ENCODE peak calls at places on chromosomes 16 and 17, in seven cellular contexts. One of them, this sample, is unnamed.

GRCh38 chr17:1593630-1593931 is 31.0 kb upstream of the PITPNA start:
- DNase-seq in PC-9: no peak
- DNase-seq in astrocyte of the cerebellum: no peak
- DNase-seq in esophagus squamous epithelium: no peak
- DNase-seq in dorsolateral prefrontal cortex: no peak
- DNase-seq in HCT116: no peak
- DNase-seq in BJ: no peak
- DNase-seq in this sample: no peak

GRCh38 chr16:73043828-73044493 is 4.0 kb downstream of the ZFHX3 start:
- DNase-seq in PC-9: no peak
- DNase-seq in astrocyte of the cerebellum: no peak
- DNase-seq in esophagus squamous epithelium: no peak
- DNase-seq in dorsolateral prefrontal cortex: no peak
- DNase-seq in HCT116: no peak
- DNase-seq in BJ: no peak
- DNase-seq in this sample: no peak

GRCh38 chr17:57600092-57600491 is 145.0 kb downstream of the CCDC182 start:
- DNase-seq in PC-9: no peak
- DNase-seq in astrocyte of the cerebellum: no peak
- DNase-seq in esophagus squamous epithelium: no peak
- DNase-seq in dorsolateral prefrontal cortex: no peak
- DNase-seq in HCT116: no peak
- DNase-seq in BJ: no peak
- DNase-seq in this sample: no peak

GRCh38 chr17:74530751-74531150 is 524 bp downstream of the CD300LB start:
- DNase-seq in PC-9: no peak
- DNase-seq in astrocyte of the cerebellum: no peak
- DNase-seq in esophagus squamous epithelium: no peak
- DNase-seq in dorsolateral prefrontal cortex: no peak
- DNase-seq in HCT116: no peak
- DNase-seq in BJ: no peak
- DNase-seq in this sample: no peak

GRCh38 chr17:32747856-32748255 is 129.1 kb downstream of the MYO1D start:
- DNase-seq in PC-9: no peak
- DNase-seq in astrocyte of the cerebellum: no peak
- DNase-seq in esophagus squamous epithelium: no peak
- DNase-seq in dorsolateral prefrontal cortex: no peak
- DNase-seq in HCT116: no peak
- DNase-seq in BJ: no peak
- DNase-seq in this sample: no peak

GRCh38 chr16:30623558-30624283 is 13.5 kb upstream of the ZNF689 start:
- DNase-seq in PC-9: no peak
- DNase-seq in astrocyte of the cerebellum: no peak
- DNase-seq in esophagus squamous epithelium: no peak
- DNase-seq in dorsolateral prefrontal cortex: no peak
- DNase-seq in HCT116: no peak
- DNase-seq in BJ: no peak
- DNase-seq in this sample: no peak

GRCh38 chr17:11644265-11645212 is 46.3 kb downstream of the DNAH9 start:
- DNase-seq in PC-9: no peak
- DNase-seq in astrocyte of the cerebellum: peak
- DNase-seq in esophagus squamous epithelium: no peak
- DNase-seq in dorsolateral prefrontal cortex: peak
- DNase-seq in HCT116: peak
- DNase-seq in BJ: no peak
- DNase-seq in this sample: peak

GRCh38 chr16:19804538-19805323 is 79.9 kb downstream of the GPRC5B start:
- DNase-seq in PC-9: peak
- DNase-seq in astrocyte of the cerebellum: no peak
- DNase-seq in esophagus squamous epithelium: no peak
- DNase-seq in dorsolateral prefrontal cortex: no peak
- DNase-seq in HCT116: no peak
- DNase-seq in BJ: no peak
- DNase-seq in this sample: no peak

GRCh38 chr16:12898556-12898955 is 2.8 kb upstream of the SHISA9 start:
- DNase-seq in PC-9: peak
- DNase-seq in astrocyte of the cerebellum: no peak
- DNase-seq in esophagus squamous epithelium: no peak
- DNase-seq in dorsolateral prefrontal cortex: no peak
- DNase-seq in HCT116: no peak
- DNase-seq in BJ: no peak
- DNase-seq in this sample: no peak

GRCh38 chr17:45775576-45776011 is 8.5 kb upstream of the CRHR1 start:
- DNase-seq in PC-9: no peak
- DNase-seq in astrocyte of the cerebellum: no peak
- DNase-seq in esophagus squamous epithelium: no peak
- DNase-seq in dorsolateral prefrontal cortex: peak
- DNase-seq in HCT116: no peak
- DNase-seq in BJ: no peak
- DNase-seq in this sample: no peak

GRCh38 chr16:81601008-81601428 is 156.4 kb downstream of the CMIP start:
- DNase-seq in PC-9: no peak
- DNase-seq in astrocyte of the cerebellum: no peak
- DNase-seq in esophagus squamous epithelium: no peak
- DNase-seq in dorsolateral prefrontal cortex: no peak
- DNase-seq in HCT116: no peak
- DNase-seq in BJ: no peak
- DNase-seq in this sample: peak

GRCh38 chr17:74946641-74947040 is 10.9 kb downstream of the OTOP3 start:
- DNase-seq in PC-9: no peak
- DNase-seq in astrocyte of the cerebellum: no peak
- DNase-seq in esophagus squamous epithelium: no peak
- DNase-seq in dorsolateral prefrontal cortex: no peak
- DNase-seq in HCT116: no peak
- DNase-seq in BJ: no peak
- DNase-seq in this sample: no peak

GRCh38 chr16:56903866-56904265 is 28.1 kb upstream of the HERPUD1 start:
- DNase-seq in PC-9: no peak
- DNase-seq in astrocyte of the cerebellum: no peak
- DNase-seq in esophagus squamous epithelium: no peak
- DNase-seq in dorsolateral prefrontal cortex: no peak
- DNase-seq in HCT116: no peak
- DNase-seq in BJ: no peak
- DNase-seq in this sample: no peak

GRCh38 chr17:27760069-27760885 is 40.1 kb downstream of the NOS2 start:
- DNase-seq in PC-9: no peak
- DNase-seq in astrocyte of the cerebellum: no peak
- DNase-seq in esophagus squamous epithelium: no peak
- DNase-seq in dorsolateral prefrontal cortex: peak
- DNase-seq in HCT116: peak
- DNase-seq in BJ: no peak
- DNase-seq in this sample: no peak

GRCh38 chr17:66302761-66303626 is 581 bp downstream of the PRKCA start:
- DNase-seq in PC-9: peak
- DNase-seq in astrocyte of the cerebellum: no peak
- DNase-seq in esophagus squamous epithelium: no peak
- DNase-seq in dorsolateral prefrontal cortex: peak
- DNase-seq in HCT116: no peak
- DNase-seq in BJ: no peak
- DNase-seq in this sample: no peak

GRCh38 chr16:17027488-17028129 is 443.2 kb downstream of the XYLT1 start:
- DNase-seq in PC-9: no peak
- DNase-seq in astrocyte of the cerebellum: no peak
- DNase-seq in esophagus squamous epithelium: no peak
- DNase-seq in dorsolateral prefrontal cortex: no peak
- DNase-seq in HCT116: no peak
- DNase-seq in BJ: no peak
- DNase-seq in this sample: no peak

GRCh38 chr17:18159551-18160120 is 24.0 kb upstream of the ALKBH5 start:
- DNase-seq in PC-9: no peak
- DNase-seq in astrocyte of the cerebellum: no peak
- DNase-seq in esophagus squamous epithelium: no peak
- DNase-seq in dorsolateral prefrontal cortex: no peak
- DNase-seq in HCT116: no peak
- DNase-seq in BJ: no peak
- DNase-seq in this sample: no peak

GRCh38 chr16:38941-39892 is 14.2 kb downstream of the POLR3K start:
- DNase-seq in PC-9: peak
- DNase-seq in astrocyte of the cerebellum: no peak
- DNase-seq in esophagus squamous epithelium: no peak
- DNase-seq in dorsolateral prefrontal cortex: no peak
- DNase-seq in HCT116: no peak
- DNase-seq in BJ: no peak
- DNase-seq in this sample: no peak

GRCh38 chr17:47695664-47696376 is 1.9 kb downstream of the TBKBP1 start:
- DNase-seq in PC-9: no peak
- DNase-seq in astrocyte of the cerebellum: no peak
- DNase-seq in esophagus squamous epithelium: no peak
- DNase-seq in dorsolateral prefrontal cortex: no peak
- DNase-seq in HCT116: no peak
- DNase-seq in BJ: no peak
- DNase-seq in this sample: no peak
- H3K4me3 ChIP-seq in PC-9: no peak
- H3K4me3 ChIP-seq in astrocyte of the cerebellum: peak
- H3K4me3 ChIP-seq in esophagus squamous epithelium: peak
- H3K4me3 ChIP-seq in dorsolateral prefrontal cortex: peak
- H3K4me3 ChIP-seq in HCT116: no peak
- H3K4me3 ChIP-seq in BJ: peak
- H3K4me3 ChIP-seq in this sample: peak

GRCh38 chr17:79991140-79991923 is 44.3 kb downstream of the TBC1D16 start:
- DNase-seq in PC-9: peak
- DNase-seq in astrocyte of the cerebellum: peak
- DNase-seq in esophagus squamous epithelium: no peak
- DNase-seq in dorsolateral prefrontal cortex: peak
- DNase-seq in HCT116: peak
- DNase-seq in BJ: no peak
- DNase-seq in this sample: no peak
- H3K4me3 ChIP-seq in PC-9: no peak
- H3K4me3 ChIP-seq in astrocyte of the cerebellum: peak
- H3K4me3 ChIP-seq in esophagus squamous epithelium: peak
- H3K4me3 ChIP-seq in dorsolateral prefrontal cortex: peak
- H3K4me3 ChIP-seq in HCT116: no peak
- H3K4me3 ChIP-seq in BJ: peak
- H3K4me3 ChIP-seq in this sample: no peak

DNA sequence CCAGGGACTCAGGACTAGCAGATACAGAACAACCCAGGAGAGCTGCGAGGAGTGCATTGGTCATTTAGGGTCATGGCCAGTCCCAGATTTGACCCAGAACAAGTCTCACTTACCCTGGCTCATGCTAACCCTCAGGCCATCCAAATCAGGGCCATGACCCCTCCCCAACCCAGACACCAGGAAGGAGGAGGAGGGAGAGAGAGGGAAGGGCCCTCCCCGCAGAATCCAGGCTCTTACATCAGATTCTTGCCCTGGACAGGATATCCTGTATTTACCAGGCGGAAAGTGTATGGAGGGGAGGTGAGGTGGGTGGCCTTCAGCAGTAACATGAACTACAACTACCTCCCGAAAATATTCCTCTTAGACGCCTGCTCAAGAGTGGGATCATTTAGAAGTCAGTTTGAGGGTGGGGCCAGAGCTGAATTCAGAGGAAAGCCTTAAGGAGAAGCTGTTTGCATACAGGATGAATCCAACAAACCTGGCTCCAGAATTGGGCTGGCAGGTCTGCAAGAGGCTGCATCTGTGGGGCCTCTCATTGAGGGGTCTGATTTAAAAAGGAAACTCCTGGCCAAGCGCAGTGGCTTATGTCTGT is 2.1 kb downstream of the VAT1 start:
- DNase-seq in PC-9: no peak
- DNase-seq in astrocyte of the cerebellum: no peak
- DNase-seq in esophagus squamous epithelium: no peak
- DNase-seq in dorsolateral prefrontal cortex: no peak
- DNase-seq in HCT116: no peak
- DNase-seq in BJ: no peak
- DNase-seq in this sample: no peak
- H3K4me3 ChIP-seq in PC-9: peak
- H3K4me3 ChIP-seq in astrocyte of the cerebellum: peak
- H3K4me3 ChIP-seq in esophagus squamous epithelium: peak
- H3K4me3 ChIP-seq in dorsolateral prefrontal cortex: peak
- H3K4me3 ChIP-seq in HCT116: no peak
- H3K4me3 ChIP-seq in BJ: no peak
- H3K4me3 ChIP-seq in this sample: no peak

DNA sequence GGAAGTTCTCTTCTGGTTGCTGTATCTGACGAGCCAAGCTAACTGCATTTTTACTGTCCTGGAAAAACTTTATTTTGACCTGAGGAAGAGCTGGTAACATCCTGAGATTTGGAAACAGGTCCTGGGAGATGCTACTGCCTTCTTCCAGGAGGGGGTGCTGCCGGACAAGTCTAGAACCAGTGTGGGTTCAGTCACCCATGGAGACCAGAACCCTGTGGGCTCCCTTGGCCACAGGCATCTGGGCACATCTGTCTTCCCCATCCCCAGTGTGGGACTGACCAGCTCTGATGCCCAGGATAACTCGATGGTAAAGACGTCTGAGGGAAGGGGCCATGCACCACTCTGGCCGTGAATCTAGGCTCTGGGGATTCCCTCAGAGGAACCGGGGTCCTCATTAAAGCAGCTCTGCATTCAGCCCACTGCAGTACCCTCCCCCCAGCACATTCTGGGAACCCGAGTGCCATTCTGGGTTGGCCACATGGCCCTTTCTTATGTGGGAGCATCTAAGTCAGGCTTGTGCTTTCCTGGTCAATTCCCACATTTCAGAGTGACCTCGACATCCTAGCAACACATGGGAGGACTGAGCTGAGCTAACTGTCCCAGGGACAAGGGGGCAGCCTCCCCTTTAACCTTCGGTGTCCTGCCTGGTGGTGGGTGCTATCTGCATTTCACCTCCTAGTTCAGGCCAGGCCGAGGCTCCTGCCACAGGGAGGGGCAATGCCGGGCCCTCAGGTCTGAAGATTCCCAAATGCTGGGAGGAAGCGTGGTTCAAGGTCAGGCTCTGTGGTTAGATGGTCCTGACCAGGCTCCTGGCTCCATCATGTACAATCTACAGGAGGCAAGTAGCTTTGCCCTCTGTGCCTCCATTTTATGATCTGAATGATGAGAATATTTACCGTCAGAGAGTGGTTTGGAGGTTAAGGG is 6.4 kb downstream of the C16orf86 start:
- DNase-seq in PC-9: peak
- DNase-seq in astrocyte of the cerebellum: peak
- DNase-seq in esophagus squamous epithelium: no peak
- DNase-seq in dorsolateral prefrontal cortex: peak
- DNase-seq in HCT116: peak
- DNase-seq in BJ: no peak
- DNase-seq in this sample: no peak
- H3K4me3 ChIP-seq in PC-9: no peak
- H3K4me3 ChIP-seq in astrocyte of the cerebellum: no peak
- H3K4me3 ChIP-seq in esophagus squamous epithelium: no peak
- H3K4me3 ChIP-seq in dorsolateral prefrontal cortex: no peak
- H3K4me3 ChIP-seq in HCT116: no peak
- H3K4me3 ChIP-seq in BJ: no peak
- H3K4me3 ChIP-seq in this sample: no peak